ENCODE peak calls at places on chromosomes 5 and 9, in nine cellular contexts. P is mesendoderm, D is GM23338, J is H9, A is mammary epithelial cell, I is fibroblast of lung, Q is K562, X is neural progenitor cell, F is osteoblast. Z is an unnamed sample. For H3K79me2, the result is how much of the 10 kb centered on the place peaks cover.

GRCh38 chr5:119328753-119329602 is 26.8 kb upstream of the TNFAIP8 start:
- DNase-seq in P (peak), D (no peak), J (no peak), A (no peak), I (peak), Q (peak), X (no peak), F (no peak), Z (no peak)

GRCh38 chr5:157651623-157652376 is 438 bp downstream of the SOX30 start:
- DNase-seq in P (peak), D (peak), J (peak), A (peak), I (peak), Q (no peak), X (peak), F (peak), Z (no peak)

GRCh38 chr5:134526483-134527155 is 1.1 kb downstream of the JADE2 start:
- DNase-seq in P (peak), D (peak), J (peak), A (no peak), I (peak), Q (peak), X (peak), F (peak), Z (peak)

GRCh38 chr5:14305045-14305444 is 161.9 kb downstream of the TRIO start:
- DNase-seq in P (no peak), D (no peak), J (no peak), A (peak), I (peak), Q (peak), X (no peak), F (no peak), Z (peak)

GRCh38 chr5:59264641-59265245 is 628.8 kb downstream of the PDE4D start:
- DNase-seq in P (peak), D (peak), J (no peak), A (peak), I (peak), Q (no peak), X (peak), F (no peak), Z (no peak)

GRCh38 chr9:85516976-85517637 is 224.6 kb downstream of the AGTPBP1 start:
- DNase-seq in P (no peak), D (no peak), J (no peak), A (peak), I (no peak), Q (no peak), X (no peak), F (no peak), Z (peak)

GRCh38 chr9:110728058-110728457 is 59.5 kb downstream of the MUSK start:
- DNase-seq in P (peak), D (peak), J (no peak), A (no peak), I (no peak), Q (no peak), X (peak), F (no peak), Z (no peak)

GRCh38 chr5:119255571-119256356 is 100.1 kb upstream of the TNFAIP8 start:
- DNase-seq in P (peak), D (peak), J (peak), A (peak), I (no peak), Q (peak), X (no peak), F (no peak), Z (peak)

GRCh38 chr5:168076561-168076991 is 214.9 kb upstream of the WWC1 start:
- DNase-seq in P (peak), D (peak), J (peak), A (no peak), I (no peak), Q (peak), X (peak), F (no peak), Z (peak)

GRCh38 chr5:131977212-131977604 is 31.7 kb upstream of the MEIKIN start:
- DNase-seq in P (no peak), D (no peak), J (no peak), A (no peak), I (no peak), Q (peak), X (no peak), F (peak), Z (no peak)

GRCh38 chr5:11912-12311 is 80.1 kb upstream of the PLEKHG4B start:
- DNase-seq in P (peak), D (no peak), J (peak), A (no peak), I (peak), Q (no peak), X (no peak), F (no peak), Z (peak)

GRCh38 chr9:29349050-29349449 is 1775.8 kb upstream of the C9orf72 start:
- DNase-seq in P (no peak), D (no peak), J (no peak), A (no peak), I (peak), Q (no peak), X (no peak), F (peak), Z (peak)

GRCh38 chr5:88883059-88883565 is at the start of gene MEF2C:
- DNase-seq in P (peak), D (peak), J (peak), A (peak), I (peak), Q (peak), X (peak), F (peak), Z (peak)

GRCh38 chr9:35661756-35662350 is 3.1 kb downstream of the ARHGEF39 start:
- DNase-seq in P (no peak), D (no peak), J (no peak), A (no peak), I (no peak), Q (no peak), X (no peak), F (no peak), Z (no peak)
- H3K4me2 ChIP-seq in P (no peak), D (no peak), J (no peak), A (no peak), I (no peak), Q (no peak), X (no peak), F (no peak), Z (no peak)

GRCh38 chr5:145244251-145244650 is 590.9 kb downstream of the PRELID2 start:
- DNase-seq in P (no peak), D (no peak), J (no peak), A (no peak), I (no peak), Q (no peak), X (no peak), F (no peak), Z (no peak)
- H3K27ac ChIP-seq in P (no peak), D (no peak), J (no peak), A (no peak), I (peak), Q (no peak), X (no peak), F (peak), Z (no peak)

GRCh38 chr5:98791110-98791509 is 17.6 kb downstream of the RGMB start:
- DNase-seq in P (no peak), D (no peak), J (no peak), A (no peak), I (no peak), Q (no peak), X (no peak), F (no peak), Z (no peak)
- H3K79me2 ChIP-seq in P (under half), D (half or more), J (under half), A (half or more), I (half or more), Q (under half), X (half or more), F (half or more), Z (half or more)

DNA sequence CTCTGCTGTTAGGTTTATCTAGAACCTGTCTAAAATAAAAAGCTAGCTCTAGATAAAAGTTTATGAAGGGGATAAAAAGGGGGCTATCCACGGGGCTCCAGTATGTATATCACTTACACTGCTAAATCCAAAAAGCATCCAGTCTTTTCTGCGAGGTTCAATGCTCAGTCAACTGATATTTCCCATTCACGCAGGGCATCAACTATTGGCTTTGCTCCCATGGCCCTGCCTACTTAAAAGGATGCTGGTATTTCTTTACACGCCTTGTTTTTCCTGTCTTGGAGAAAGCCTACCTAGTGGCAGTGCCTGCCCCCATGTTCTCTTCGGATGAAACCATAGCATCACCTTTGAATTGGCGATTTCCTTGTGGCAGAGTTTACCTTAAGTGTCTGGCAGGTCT is 8.1 kb downstream of the SPRY4 start:
- DNase-seq in P (no peak), D (no peak), J (no peak), A (no peak), I (no peak), Q (no peak), X (no peak), F (no peak), Z (no peak)
- H3K4me2 ChIP-seq in P (peak), D (peak), J (no peak), A (no peak), I (peak), Q (no peak), X (no peak), F (no peak), Z (no peak)

GRCh38 chr5:63053019-63053638 is 474.5 kb downstream of the LRRC70 start:
- DNase-seq in P (no peak), D (no peak), J (no peak), A (no peak), I (no peak), Q (no peak), X (no peak), F (no peak), Z (no peak)
- H3K27ac ChIP-seq in P (no peak), D (no peak), J (no peak), A (no peak), I (no peak), Q (no peak), X (no peak), F (no peak), Z (no peak)

DNA sequence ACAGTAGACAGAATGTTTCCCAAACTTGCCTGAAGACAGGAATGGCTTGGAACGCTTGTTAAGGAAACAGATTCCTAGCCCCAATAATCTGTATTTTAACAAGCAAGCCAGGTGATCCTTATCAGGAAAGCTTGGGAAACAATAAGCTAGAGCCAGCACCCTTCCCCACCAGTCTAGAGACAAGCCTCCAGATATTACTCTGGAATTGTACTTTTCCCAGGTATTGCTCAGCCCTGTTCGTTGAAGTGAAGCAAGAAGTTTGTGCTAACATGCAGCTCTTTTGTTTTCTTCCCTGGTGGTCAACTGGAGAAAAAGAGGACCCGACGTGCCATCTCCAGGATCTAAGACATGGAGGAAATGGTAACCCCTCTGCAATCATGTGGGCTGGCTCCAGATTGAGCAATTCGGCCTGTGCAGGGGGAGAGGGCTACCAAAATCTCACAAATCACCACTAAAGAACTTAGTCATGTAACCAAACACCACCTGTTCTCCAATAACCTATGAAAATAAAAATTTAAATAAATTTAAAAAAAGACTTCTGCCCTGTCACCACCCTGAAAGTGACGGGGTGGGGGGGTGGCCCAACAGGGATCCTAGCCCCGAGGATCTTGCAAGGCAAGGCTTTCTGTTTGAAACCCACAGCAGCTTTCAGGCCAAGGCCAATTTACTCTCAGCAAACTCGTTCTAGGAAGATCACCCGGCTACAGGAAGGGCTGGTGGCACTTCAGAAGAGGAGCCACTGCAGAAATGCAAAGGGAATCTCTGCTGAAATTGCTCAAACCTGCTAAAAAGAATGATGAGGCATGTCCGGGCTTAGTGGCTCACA is 48.6 kb downstream of the SHB start:
- DNase-seq in P (no peak), D (no peak), J (no peak), A (no peak), I (no peak), Q (no peak), X (no peak), F (no peak), Z (no peak)
- H3K79me2 ChIP-seq in P (half or more), D (under half), J (under half), A (half or more), I (half or more), Q (under half), X (under half), F (half or more), Z (half or more)

GRCh38 chr9:125550216-125550614 is 156.8 kb downstream of the MAPKAP1 start:
- DNase-seq in P (no peak), D (no peak), J (no peak), A (no peak), I (peak), Q (no peak), X (no peak), F (no peak), Z (no peak)

GRCh38 chr9:125548141-125548540 is 158.9 kb downstream of the MAPKAP1 start:
- DNase-seq in P (no peak), D (no peak), J (no peak), A (no peak), I (no peak), Q (no peak), X (no peak), F (no peak), Z (no peak)

GRCh38 chr9:125550633-125551032 is 156.4 kb downstream of the MAPKAP1 start:
- DNase-seq in P (no peak), D (no peak), J (no peak), A (no peak), I (no peak), Q (no peak), X (no peak), F (no peak), Z (no peak)

GRCh38 chr9:125551781-125552180 is 155.2 kb downstream of the MAPKAP1 start:
- DNase-seq in P (no peak), D (no peak), J (no peak), A (no peak), I (peak), Q (no peak), X (no peak), F (no peak), Z (no peak)

GRCh38 chr9:125549465-125550215 is 157.4 kb downstream of the MAPKAP1 start:
- DNase-seq in P (no peak), D (no peak), J (no peak), A (no peak), I (peak), Q (no peak), X (no peak), F (no peak), Z (no peak)
- H3K4me2 ChIP-seq in P (no peak), D (no peak), J (no peak), A (no peak), I (peak), Q (no peak), X (no peak), F (peak), Z (no peak)